ENCODE peak calls at places on chromosomes 13 and 19, in eight cellular contexts. S, F, V, D, J, O, Z and G are unnamed samples.

GRCh38 chr13:44068737-44069136 is 189.0 kb downstream of the LACC1 start:
- DNase-seq in F (no peak), D (peak; percentile 19), V (no peak), S (peak; percentile 44), O (peak; percentile 14), Z (peak; percentile 8), J (peak; percentile 36), G (no peak)

GRCh38 chr19:4068058-4068966 is 1.6 kb upstream of the ZBTB7A start:
- DNase-seq in D (no peak), Z (no peak), O (no peak), F (no peak), J (no peak), S (no peak), V (no peak), G (no peak)

GRCh38 chr19:3668331-3669133 is 31.7 kb downstream of the PIP5K1C start:
- DNase-seq in F (no peak), Z (no peak), S (no peak), V (no peak), D (no peak), J (no peak), O (no peak), G (no peak)

GRCh38 chr13:21576424-21576823 is 27.5 kb downstream of the MICU2 start:
- DNase-seq in D (no peak), Z (no peak), S (no peak), O (no peak), F (no peak), J (peak; percentile 1), V (no peak), G (no peak)

GRCh38 chr13:96650301-96650886 is 343.9 kb downstream of the OXGR1 start:
- DNase-seq in D (peak; percentile 71), Z (no peak), V (no peak), S (no peak), J (no peak), F (no peak), O (no peak), G (no peak)

GRCh38 chr19:5974721-5975387 is 3.1 kb downstream of the RANBP3 start:
- DNase-seq in J (no peak), S (no peak), O (no peak), D (no peak), V (no peak), Z (no peak), F (no peak), G (no peak)

GRCh38 chr13:95745752-95746151 is 68.8 kb downstream of the DNAJC3 start:
- DNase-seq in D (no peak), J (no peak), S (no peak), O (no peak), F (no peak), V (no peak), Z (no peak), G (no peak)

GRCh38 chr19:15323496-15324235 is 8.7 kb downstream of the BRD4 start:
- DNase-seq in J (no peak), Z (no peak), F (no peak), V (no peak), O (no peak), S (no peak), D (no peak), G (no peak)

GRCh38 chr19:56111601-56112312 is 9.3 kb downstream of the ZNF787 start:
- DNase-seq in Z (no peak), F (no peak), V (no peak), O (no peak), D (no peak), J (no peak), S (no peak), G (no peak)

GRCh38 chr13:65472336-65472735 is 1757.8 kb downstream of the PCDH9 start:
- DNase-seq in F (no peak), V (no peak), O (no peak), Z (no peak), J (no peak), D (no peak), S (no peak), G (no peak)

GRCh38 chr19:5157186-5157585 is 183.4 kb downstream of the PTPRS start:
- DNase-seq in D (no peak), J (no peak), V (no peak), Z (no peak), S (no peak), O (no peak), F (no peak), G (no peak)

GRCh38 chr19:8459520-8460260 is 14.9 kb downstream of the HNRNPM start:
- DNase-seq in V (no peak), S (no peak), Z (no peak), F (no peak), O (peak; percentile 51), J (peak; percentile 62), D (no peak), G (no peak)

GRCh38 chr13:98188544-98189166 is 11.6 kb upstream of the RNF113B start:
- DNase-seq in S (no peak), F (no peak), V (no peak), D (no peak), O (no peak), J (no peak), Z (no peak), G (no peak)

GRCh38 chr19:12983561-12984142 is 11.6 kb upstream of the NFIX start:
- DNase-seq in Z (peak; percentile 56), V (peak; percentile 57), S (peak; percentile 35), F (peak; percentile 81), D (no peak), J (peak; percentile 82), O (no peak), G (peak; percentile 75)

GRCh38 chr19:13060233-13060963 is 42.3 kb downstream of the LYL1 start:
- DNase-seq in F (no peak), D (no peak), S (no peak), J (no peak), V (no peak), O (no peak), Z (no peak), G (no peak)

GRCh38 chr13:106033634-106034033 is 501.8 kb downstream of the EFNB2 start:
- DNase-seq in Z (no peak), O (no peak), S (no peak), F (no peak), V (no peak), D (peak; percentile 20), J (peak; percentile 2), G (no peak)

GRCh38 chr13:74346960-74347359 is 212.8 kb upstream of the KLF12 start:
- DNase-seq in V (no peak), O (no peak), S (no peak), D (no peak), F (no peak), J (no peak), Z (no peak), G (no peak)

GRCh38 chr19:13208964-13209796 is 59.0 kb downstream of the IER2 start:
- DNase-seq in V (no peak), J (no peak), Z (no peak), D (no peak), F (peak; percentile 41), S (no peak), O (no peak), G (no peak)